ENCODE peak calls at places on chromosomes 11 and 22, in ten cellular contexts. Y is activated naive CD4-positive, alpha-beta T cell; P is activated CD8-positive, alpha-beta memory T cell treated with anti-CD3 and anti-CD28 coated beads, Interleukin-2, amount 50 U/mL, for 4 hours; K is activated CD4-positive, alpha-beta T cell treated with anti-CD3 and anti-CD28 coated beads for 24 hours; T is H7; I is IMR-90; D is WTC11; A is AG08395; G is cardiac muscle cell; Z is NCI-H460. S is an unnamed sample.

GRCh38 chr11:13674799-13675509 is 6.5 kb downstream of the FAR1 start:
- DNase-seq in Y (no peak), P (no peak), K (no peak), T (no peak), I (no peak), D (no peak), A (no peak), G (peak), Z (no peak), S (no peak)

GRCh38 chr11:20647976-20648565 is 21.3 kb upstream of the NELL1 start:
- DNase-seq in Y (no peak), P (peak), K (peak), T (peak), I (peak), D (peak), A (peak), G (peak), Z (peak), S (no peak)

GRCh38 chr11:12392672-12393071 is 15.3 kb downstream of the PARVA start:
- DNase-seq in Y (no peak), P (no peak), K (no peak), T (no peak), I (no peak), D (no peak), A (no peak), G (no peak), Z (no peak), S (no peak)

GRCh38 chr11:47716692-47717091 is 1.5 kb upstream of the AGBL2 start:
- DNase-seq in Y (no peak), P (no peak), K (no peak), T (no peak), I (no peak), D (no peak), A (no peak), G (no peak), Z (no peak), S (no peak)

GRCh38 chr11:77381749-77382693 is 80.5 kb upstream of the GDPD4 start:
- DNase-seq in Y (no peak), P (no peak), K (no peak), T (no peak), I (peak), D (no peak), A (peak), G (peak), Z (no peak), S (no peak)

GRCh38 chr11:18527512-18527911 is 770 bp upstream of the TSG101 start:
- DNase-seq in Y (no peak), P (no peak), K (no peak), T (no peak), I (peak), D (no peak), A (peak), G (peak), Z (no peak), S (no peak)

GRCh38 chr11:113618360-113618759 is 87.7 kb downstream of the TMPRSS5 start:
- DNase-seq in Y (no peak), P (no peak), K (no peak), T (no peak), I (peak), D (no peak), A (peak), G (peak), Z (no peak), S (no peak)

GRCh38 chr22:46795845-46796565 is 33.6 kb downstream of the TBC1D22A start:
- DNase-seq in Y (no peak), P (no peak), K (no peak), T (no peak), I (no peak), D (no peak), A (no peak), G (no peak), Z (no peak), S (no peak)